ENCODE peak calls at places on chromosomes 16 and 17, in eight cellular contexts. One of them, this sample, is unnamed.
A peak's percentile ranks its signal among the peaks of the same experiment; 100 is the strongest.

GRCh38 chr17:57948555-57949420 is 6.4 kb downstream of the CUEDC1 start:
- DNase-seq in GM12891: no peak
- DNase-seq in CD8-positive, alpha-beta T cell: no peak
- DNase-seq in nephron progenitor cell: no peak
- DNase-seq in progenitor cell of endocrine pancreas: no peak
- DNase-seq in hippocampal formation: no peak
- DNase-seq in activated CD4-positive, alpha-beta T cell treated with anti-CD3 and anti-CD28 coated beads, Interleukin-2, amount 50 U/mL, for 1 hour: no peak
- DNase-seq in midbrain: peak; percentile 59
- DNase-seq in this sample: no peak

GRCh38 chr17:20988896-20989295 is 53.9 kb downstream of the USP22 start:
- DNase-seq in GM12891: no peak
- DNase-seq in CD8-positive, alpha-beta T cell: no peak
- DNase-seq in progenitor cell of endocrine pancreas: no peak
- DNase-seq in activated CD4-positive, alpha-beta T cell treated with anti-CD3 and anti-CD28 coated beads, Interleukin-2, amount 50 U/mL, for 1 hour: no peak
- DNase-seq in hippocampal formation: no peak
- DNase-seq in nephron progenitor cell: no peak
- DNase-seq in midbrain: no peak
- DNase-seq in this sample: no peak

GRCh38 chr16:75250089-75250808 is 1.2 kb downstream of the BCAR1 start:
- DNase-seq in activated CD4-positive, alpha-beta T cell treated with anti-CD3 and anti-CD28 coated beads, Interleukin-2, amount 50 U/mL, for 1 hour: no peak
- DNase-seq in GM12891: no peak
- DNase-seq in midbrain: no peak
- DNase-seq in nephron progenitor cell: peak; percentile 30
- DNase-seq in hippocampal formation: no peak
- DNase-seq in progenitor cell of endocrine pancreas: no peak
- DNase-seq in CD8-positive, alpha-beta T cell: no peak
- DNase-seq in this sample: no peak

GRCh38 chr17:77886387-77886728 is 72.1 kb upstream of the TNRC6C start:
- DNase-seq in midbrain: no peak
- DNase-seq in progenitor cell of endocrine pancreas: no peak
- DNase-seq in nephron progenitor cell: no peak
- DNase-seq in CD8-positive, alpha-beta T cell: no peak
- DNase-seq in activated CD4-positive, alpha-beta T cell treated with anti-CD3 and anti-CD28 coated beads, Interleukin-2, amount 50 U/mL, for 1 hour: no peak
- DNase-seq in hippocampal formation: no peak
- DNase-seq in GM12891: no peak
- DNase-seq in this sample: peak; percentile 30

GRCh38 chr17:46141645-46142044 is 51.6 kb downstream of the KANSL1 start:
- DNase-seq in hippocampal formation: no peak
- DNase-seq in activated CD4-positive, alpha-beta T cell treated with anti-CD3 and anti-CD28 coated beads, Interleukin-2, amount 50 U/mL, for 1 hour: no peak
- DNase-seq in GM12891: no peak
- DNase-seq in midbrain: no peak
- DNase-seq in progenitor cell of endocrine pancreas: no peak
- DNase-seq in nephron progenitor cell: no peak
- DNase-seq in CD8-positive, alpha-beta T cell: no peak
- DNase-seq in this sample: no peak

GRCh38 chr17:41500131-41500911 is 5.1 kb downstream of the KRT13 start:
- DNase-seq in CD8-positive, alpha-beta T cell: no peak
- DNase-seq in progenitor cell of endocrine pancreas: no peak
- DNase-seq in nephron progenitor cell: no peak
- DNase-seq in activated CD4-positive, alpha-beta T cell treated with anti-CD3 and anti-CD28 coated beads, Interleukin-2, amount 50 U/mL, for 1 hour: no peak
- DNase-seq in GM12891: no peak
- DNase-seq in hippocampal formation: no peak
- DNase-seq in midbrain: no peak
- DNase-seq in this sample: no peak

GRCh38 chr17:43695968-43696865 is 34.5 kb upstream of the MEOX1 start:
- DNase-seq in progenitor cell of endocrine pancreas: no peak
- DNase-seq in CD8-positive, alpha-beta T cell: no peak
- DNase-seq in activated CD4-positive, alpha-beta T cell treated with anti-CD3 and anti-CD28 coated beads, Interleukin-2, amount 50 U/mL, for 1 hour: no peak
- DNase-seq in GM12891: no peak
- DNase-seq in midbrain: no peak
- DNase-seq in nephron progenitor cell: no peak
- DNase-seq in hippocampal formation: no peak
- DNase-seq in this sample: no peak

GRCh38 chr17:75267403-75268232 is 3.4 kb downstream of the MIF4GD start:
- DNase-seq in nephron progenitor cell: peak; percentile 32
- DNase-seq in midbrain: no peak
- DNase-seq in CD8-positive, alpha-beta T cell: no peak
- DNase-seq in hippocampal formation: no peak
- DNase-seq in progenitor cell of endocrine pancreas: no peak
- DNase-seq in activated CD4-positive, alpha-beta T cell treated with anti-CD3 and anti-CD28 coated beads, Interleukin-2, amount 50 U/mL, for 1 hour: no peak
- DNase-seq in GM12891: no peak
- DNase-seq in this sample: no peak

GRCh38 chr17:80706454-80706853 is 161.8 kb downstream of the RPTOR start:
- DNase-seq in progenitor cell of endocrine pancreas: no peak
- DNase-seq in activated CD4-positive, alpha-beta T cell treated with anti-CD3 and anti-CD28 coated beads, Interleukin-2, amount 50 U/mL, for 1 hour: no peak
- DNase-seq in nephron progenitor cell: no peak
- DNase-seq in GM12891: no peak
- DNase-seq in CD8-positive, alpha-beta T cell: no peak
- DNase-seq in midbrain: no peak
- DNase-seq in hippocampal formation: no peak
- DNase-seq in this sample: no peak

GRCh38 chr16:12195296-12195695 is 218.8 kb downstream of the SNX29 start:
- DNase-seq in midbrain: no peak
- DNase-seq in nephron progenitor cell: no peak
- DNase-seq in CD8-positive, alpha-beta T cell: no peak
- DNase-seq in progenitor cell of endocrine pancreas: no peak
- DNase-seq in hippocampal formation: no peak
- DNase-seq in activated CD4-positive, alpha-beta T cell treated with anti-CD3 and anti-CD28 coated beads, Interleukin-2, amount 50 U/mL, for 1 hour: no peak
- DNase-seq in GM12891: no peak
- DNase-seq in this sample: no peak

GRCh38 chr17:39739020-39739884 is 1.5 kb downstream of the GRB7 start:
- DNase-seq in activated CD4-positive, alpha-beta T cell treated with anti-CD3 and anti-CD28 coated beads, Interleukin-2, amount 50 U/mL, for 1 hour: no peak
- DNase-seq in GM12891: no peak
- DNase-seq in progenitor cell of endocrine pancreas: peak; percentile 48
- DNase-seq in hippocampal formation: no peak
- DNase-seq in nephron progenitor cell: peak; percentile 56
- DNase-seq in midbrain: no peak
- DNase-seq in CD8-positive, alpha-beta T cell: no peak
- DNase-seq in this sample: no peak

GRCh38 chr17:2982854-2983636 is 80.4 kb downstream of the OR1D5 start:
- DNase-seq in progenitor cell of endocrine pancreas: no peak
- DNase-seq in activated CD4-positive, alpha-beta T cell treated with anti-CD3 and anti-CD28 coated beads, Interleukin-2, amount 50 U/mL, for 1 hour: no peak
- DNase-seq in GM12891: no peak
- DNase-seq in midbrain: peak; percentile 80
- DNase-seq in CD8-positive, alpha-beta T cell: no peak
- DNase-seq in hippocampal formation: peak; percentile 72
- DNase-seq in nephron progenitor cell: no peak
- DNase-seq in this sample: no peak

GRCh38 chr17:57708401-57708800 is 36.7 kb downstream of the CCDC182 start:
- DNase-seq in midbrain: no peak
- DNase-seq in activated CD4-positive, alpha-beta T cell treated with anti-CD3 and anti-CD28 coated beads, Interleukin-2, amount 50 U/mL, for 1 hour: no peak
- DNase-seq in nephron progenitor cell: no peak
- DNase-seq in CD8-positive, alpha-beta T cell: no peak
- DNase-seq in progenitor cell of endocrine pancreas: no peak
- DNase-seq in GM12891: no peak
- DNase-seq in hippocampal formation: no peak
- DNase-seq in this sample: no peak

GRCh38 chr17:81860756-81861568 is 627 bp upstream of the P4HB start:
- DNase-seq in CD8-positive, alpha-beta T cell: peak; percentile 99
- DNase-seq in progenitor cell of endocrine pancreas: peak; percentile 98
- DNase-seq in GM12891: peak; percentile 99
- DNase-seq in midbrain: peak; percentile 100
- DNase-seq in nephron progenitor cell: peak; percentile 99
- DNase-seq in hippocampal formation: peak; percentile 99
- DNase-seq in activated CD4-positive, alpha-beta T cell treated with anti-CD3 and anti-CD28 coated beads, Interleukin-2, amount 50 U/mL, for 1 hour: peak; percentile 99
- DNase-seq in this sample: peak; percentile 99

GRCh38 chr17:80755650-80756405 is 211.2 kb downstream of the RPTOR start:
- DNase-seq in midbrain: no peak
- DNase-seq in progenitor cell of endocrine pancreas: no peak
- DNase-seq in GM12891: no peak
- DNase-seq in CD8-positive, alpha-beta T cell: no peak
- DNase-seq in hippocampal formation: no peak
- DNase-seq in activated CD4-positive, alpha-beta T cell treated with anti-CD3 and anti-CD28 coated beads, Interleukin-2, amount 50 U/mL, for 1 hour: no peak
- DNase-seq in nephron progenitor cell: no peak
- DNase-seq in this sample: no peak

GRCh38 chr17:6163632-6164319 is 93.6 kb downstream of the WSCD1 start:
- DNase-seq in progenitor cell of endocrine pancreas: no peak
- DNase-seq in activated CD4-positive, alpha-beta T cell treated with anti-CD3 and anti-CD28 coated beads, Interleukin-2, amount 50 U/mL, for 1 hour: no peak
- DNase-seq in hippocampal formation: no peak
- DNase-seq in nephron progenitor cell: no peak
- DNase-seq in GM12891: no peak
- DNase-seq in midbrain: no peak
- DNase-seq in CD8-positive, alpha-beta T cell: no peak
- DNase-seq in this sample: no peak

GRCh38 chr16:58488531-58488930 is 11.4 kb upstream of the NDRG4 start:
- DNase-seq in GM12891: no peak
- DNase-seq in activated CD4-positive, alpha-beta T cell treated with anti-CD3 and anti-CD28 coated beads, Interleukin-2, amount 50 U/mL, for 1 hour: no peak
- DNase-seq in hippocampal formation: no peak
- DNase-seq in CD8-positive, alpha-beta T cell: no peak
- DNase-seq in midbrain: no peak
- DNase-seq in nephron progenitor cell: no peak
- DNase-seq in progenitor cell of endocrine pancreas: no peak
- DNase-seq in this sample: no peak

GRCh38 chr17:12318614-12319266 is 298.1 kb downstream of the MAP2K4 start:
- DNase-seq in progenitor cell of endocrine pancreas: no peak
- DNase-seq in midbrain: no peak
- DNase-seq in activated CD4-positive, alpha-beta T cell treated with anti-CD3 and anti-CD28 coated beads, Interleukin-2, amount 50 U/mL, for 1 hour: no peak
- DNase-seq in GM12891: no peak
- DNase-seq in hippocampal formation: no peak
- DNase-seq in nephron progenitor cell: no peak
- DNase-seq in CD8-positive, alpha-beta T cell: no peak
- DNase-seq in this sample: no peak

GRCh38 chr16:58331024-58331707 is 36.3 kb upstream of the PRSS54 start:
- DNase-seq in GM12891: no peak
- DNase-seq in activated CD4-positive, alpha-beta T cell treated with anti-CD3 and anti-CD28 coated beads, Interleukin-2, amount 50 U/mL, for 1 hour: no peak
- DNase-seq in nephron progenitor cell: peak; percentile 62
- DNase-seq in hippocampal formation: no peak
- DNase-seq in CD8-positive, alpha-beta T cell: no peak
- DNase-seq in progenitor cell of endocrine pancreas: peak; percentile 20
- DNase-seq in midbrain: no peak
- DNase-seq in this sample: no peak

GRCh38 chr16:17519041-17519440 is 48.3 kb upstream of the XYLT1 start:
- DNase-seq in progenitor cell of endocrine pancreas: no peak
- DNase-seq in CD8-positive, alpha-beta T cell: no peak
- DNase-seq in nephron progenitor cell: no peak
- DNase-seq in activated CD4-positive, alpha-beta T cell treated with anti-CD3 and anti-CD28 coated beads, Interleukin-2, amount 50 U/mL, for 1 hour: no peak
- DNase-seq in hippocampal formation: no peak
- DNase-seq in GM12891: no peak
- DNase-seq in midbrain: no peak
- DNase-seq in this sample: no peak

GRCh38 chr17:19647697-19648474 is 665 bp upstream of the ALDH3A2 start:
- DNase-seq in nephron progenitor cell: peak; percentile 51
- DNase-seq in hippocampal formation: peak; percentile 69
- DNase-seq in midbrain: peak; percentile 71
- DNase-seq in GM12891: peak; percentile 29
- DNase-seq in CD8-positive, alpha-beta T cell: peak; percentile 37
- DNase-seq in progenitor cell of endocrine pancreas: peak; percentile 20
- DNase-seq in activated CD4-positive, alpha-beta T cell treated with anti-CD3 and anti-CD28 coated beads, Interleukin-2, amount 50 U/mL, for 1 hour: peak; percentile 25
- DNase-seq in this sample: peak; percentile 32

GRCh38 chr16:22945361-22945760 is 131.4 kb downstream of the HS3ST2 start:
- DNase-seq in hippocampal formation: no peak
- DNase-seq in activated CD4-positive, alpha-beta T cell treated with anti-CD3 and anti-CD28 coated beads, Interleukin-2, amount 50 U/mL, for 1 hour: no peak
- DNase-seq in CD8-positive, alpha-beta T cell: no peak
- DNase-seq in GM12891: no peak
- DNase-seq in midbrain: no peak
- DNase-seq in nephron progenitor cell: no peak
- DNase-seq in progenitor cell of endocrine pancreas: no peak
- DNase-seq in this sample: no peak

GRCh38 chr17:33316733-33317132 is 23.6 kb upstream of the ASIC2 start:
- DNase-seq in midbrain: no peak
- DNase-seq in progenitor cell of endocrine pancreas: no peak
- DNase-seq in nephron progenitor cell: no peak
- DNase-seq in GM12891: no peak
- DNase-seq in activated CD4-positive, alpha-beta T cell treated with anti-CD3 and anti-CD28 coated beads, Interleukin-2, amount 50 U/mL, for 1 hour: no peak
- DNase-seq in CD8-positive, alpha-beta T cell: no peak
- DNase-seq in hippocampal formation: no peak
- DNase-seq in this sample: no peak

GRCh38 chr16:21663889-21664647 is at the start of gene OTOA:
- DNase-seq in nephron progenitor cell: peak; percentile 34
- DNase-seq in hippocampal formation: no peak
- DNase-seq in CD8-positive, alpha-beta T cell: peak; percentile 32
- DNase-seq in midbrain: no peak
- DNase-seq in progenitor cell of endocrine pancreas: peak; percentile 20
- DNase-seq in activated CD4-positive, alpha-beta T cell treated with anti-CD3 and anti-CD28 coated beads, Interleukin-2, amount 50 U/mL, for 1 hour: peak; percentile 31
- DNase-seq in GM12891: no peak
- DNase-seq in this sample: peak; percentile 20

GRCh38 chr16:11484691-11485258 is 101.9 kb downstream of the LITAF start:
- DNase-seq in CD8-positive, alpha-beta T cell: no peak
- DNase-seq in nephron progenitor cell: no peak
- DNase-seq in GM12891: no peak
- DNase-seq in midbrain: no peak
- DNase-seq in progenitor cell of endocrine pancreas: no peak
- DNase-seq in activated CD4-positive, alpha-beta T cell treated with anti-CD3 and anti-CD28 coated beads, Interleukin-2, amount 50 U/mL, for 1 hour: no peak
- DNase-seq in hippocampal formation: no peak
- DNase-seq in this sample: no peak

GRCh38 chr17:43669971-43670644 is 8.4 kb upstream of the MEOX1 start:
- DNase-seq in CD8-positive, alpha-beta T cell: no peak
- DNase-seq in activated CD4-positive, alpha-beta T cell treated with anti-CD3 and anti-CD28 coated beads, Interleukin-2, amount 50 U/mL, for 1 hour: no peak
- DNase-seq in nephron progenitor cell: peak; percentile 70
- DNase-seq in hippocampal formation: no peak
- DNase-seq in GM12891: no peak
- DNase-seq in midbrain: no peak
- DNase-seq in progenitor cell of endocrine pancreas: no peak
- DNase-seq in this sample: no peak

GRCh38 chr16:78235168-78235800 is 135.8 kb downstream of the WWOX start:
- DNase-seq in midbrain: peak; percentile 82
- DNase-seq in hippocampal formation: peak; percentile 64
- DNase-seq in CD8-positive, alpha-beta T cell: peak; percentile 48
- DNase-seq in activated CD4-positive, alpha-beta T cell treated with anti-CD3 and anti-CD28 coated beads, Interleukin-2, amount 50 U/mL, for 1 hour: peak; percentile 51
- DNase-seq in nephron progenitor cell: peak; percentile 78
- DNase-seq in GM12891: peak; percentile 59
- DNase-seq in progenitor cell of endocrine pancreas: peak; percentile 54
- DNase-seq in this sample: peak; percentile 58

GRCh38 chr17:73586153-73586906 is 57.9 kb downstream of the SDK2 start:
- DNase-seq in activated CD4-positive, alpha-beta T cell treated with anti-CD3 and anti-CD28 coated beads, Interleukin-2, amount 50 U/mL, for 1 hour: no peak
- DNase-seq in hippocampal formation: no peak
- DNase-seq in CD8-positive, alpha-beta T cell: no peak
- DNase-seq in midbrain: no peak
- DNase-seq in progenitor cell of endocrine pancreas: no peak
- DNase-seq in GM12891: no peak
- DNase-seq in nephron progenitor cell: no peak
- DNase-seq in this sample: no peak

GRCh38 chr17:5282639-5283217 is 644 bp downstream of the RABEP1 start:
- DNase-seq in midbrain: no peak
- DNase-seq in activated CD4-positive, alpha-beta T cell treated with anti-CD3 and anti-CD28 coated beads, Interleukin-2, amount 50 U/mL, for 1 hour: peak; percentile 43
- DNase-seq in hippocampal formation: no peak
- DNase-seq in GM12891: no peak
- DNase-seq in CD8-positive, alpha-beta T cell: peak; percentile 59
- DNase-seq in nephron progenitor cell: no peak
- DNase-seq in progenitor cell of endocrine pancreas: no peak
- DNase-seq in this sample: peak; percentile 47

GRCh38 chr17:77602062-77602746 is 356.3 kb upstream of the TNRC6C start:
- DNase-seq in GM12891: no peak
- DNase-seq in hippocampal formation: no peak
- DNase-seq in progenitor cell of endocrine pancreas: no peak
- DNase-seq in midbrain: no peak
- DNase-seq in CD8-positive, alpha-beta T cell: no peak
- DNase-seq in activated CD4-positive, alpha-beta T cell treated with anti-CD3 and anti-CD28 coated beads, Interleukin-2, amount 50 U/mL, for 1 hour: no peak
- DNase-seq in nephron progenitor cell: no peak
- DNase-seq in this sample: no peak

GRCh38 chr16:67454104-67454503 is 23.2 kb downstream of the HSD11B2 start:
- DNase-seq in midbrain: no peak
- DNase-seq in progenitor cell of endocrine pancreas: no peak
- DNase-seq in hippocampal formation: no peak
- DNase-seq in nephron progenitor cell: no peak
- DNase-seq in activated CD4-positive, alpha-beta T cell treated with anti-CD3 and anti-CD28 coated beads, Interleukin-2, amount 50 U/mL, for 1 hour: no peak
- DNase-seq in GM12891: no peak
- DNase-seq in CD8-positive, alpha-beta T cell: no peak
- DNase-seq in this sample: no peak

GRCh38 chr17:71402007-71402406 is 718.8 kb upstream of the SOX9 start:
- DNase-seq in GM12891: no peak
- DNase-seq in activated CD4-positive, alpha-beta T cell treated with anti-CD3 and anti-CD28 coated beads, Interleukin-2, amount 50 U/mL, for 1 hour: no peak
- DNase-seq in hippocampal formation: no peak
- DNase-seq in nephron progenitor cell: no peak
- DNase-seq in progenitor cell of endocrine pancreas: no peak
- DNase-seq in midbrain: no peak
- DNase-seq in CD8-positive, alpha-beta T cell: no peak
- DNase-seq in this sample: no peak

GRCh38 chr16:11252482-11252931 is 3.5 kb downstream of the SOCS1 start:
- DNase-seq in GM12891: no peak
- DNase-seq in hippocampal formation: no peak
- DNase-seq in progenitor cell of endocrine pancreas: no peak
- DNase-seq in midbrain: no peak
- DNase-seq in nephron progenitor cell: no peak
- DNase-seq in CD8-positive, alpha-beta T cell: no peak
- DNase-seq in activated CD4-positive, alpha-beta T cell treated with anti-CD3 and anti-CD28 coated beads, Interleukin-2, amount 50 U/mL, for 1 hour: no peak
- DNase-seq in this sample: no peak